ENCODE peak calls at places on chromosomes 4 and X, in ten cellular contexts. G is left ventricle myocardium inferior, H is SW480, V is cerebellar cortex, Z is NCI-H524, X is lower leg skin, W is progenitor cell of endocrine pancreas, M is NAMALWA, T is anterior cingulate cortex, Q is GM06990. I is an unnamed sample.

GRCh38 chr4:74423101-74423500 is 21.8 kb upstream of the AREG start:
- DNase-seq in G (peak), H (peak), V (no peak), Z (no peak), X (no peak), W (no peak), M (no peak), T (no peak), Q (no peak), I (no peak)

GRCh38 chr4:13821522-13821921 is 194.0 kb upstream of the BOD1L1 start:
- DNase-seq in G (no peak), H (peak), V (no peak), Z (no peak), X (no peak), W (no peak), M (no peak), T (no peak), Q (no peak), I (no peak)

GRCh38 chrX:46573896-46574336 is 351 bp downstream of the CHST7 start:
- DNase-seq in G (peak), H (peak), V (no peak), Z (peak), X (peak), W (peak), M (peak), T (no peak), Q (peak), I (no peak)

GRCh38 chrX:148457279-148457678 is 43.1 kb upstream of the AFF2 start:
- DNase-seq in G (no peak), H (no peak), V (no peak), Z (no peak), X (no peak), W (no peak), M (no peak), T (no peak), Q (no peak), I (no peak)

GRCh38 chrX:21493226-21493850 is 119.1 kb downstream of the CNKSR2 start:
- DNase-seq in G (no peak), H (no peak), V (peak), Z (no peak), X (no peak), W (no peak), M (no peak), T (no peak), Q (no peak), I (no peak)

GRCh38 chrX:153057281-153057680 is 1.0 kb downstream of the PNMA3 start:
- DNase-seq in G (no peak), H (no peak), V (no peak), Z (no peak), X (no peak), W (no peak), M (no peak), T (no peak), Q (no peak), I (no peak)

GRCh38 chr4:57064811-57065711 is 45.1 kb downstream of the IGFBP7 start:
- DNase-seq in G (peak), H (no peak), V (no peak), Z (peak), X (no peak), W (no peak), M (no peak), T (no peak), Q (no peak), I (no peak)

GRCh38 chr4:8739357-8739756 is 132.3 kb downstream of the HMX1 start:
- DNase-seq in G (no peak), H (no peak), V (no peak), Z (no peak), X (no peak), W (no peak), M (no peak), T (no peak), Q (no peak), I (no peak)

GRCh38 chrX:70087857-70088256 is 25.6 kb downstream of the OTUD6A start:
- DNase-seq in G (no peak), H (no peak), V (peak), Z (peak), X (no peak), W (no peak), M (no peak), T (no peak), Q (no peak), I (no peak)

GRCh38 chrX:136784231-136784630 is 3.5 kb upstream of the ARHGEF6 start:
- DNase-seq in G (no peak), H (no peak), V (no peak), Z (no peak), X (no peak), W (no peak), M (peak), T (no peak), Q (no peak), I (no peak)

GRCh38 chrX:135974279-135974856 is 580 bp upstream of the MMGT1 start:
- DNase-seq in G (peak), H (peak), V (peak), Z (peak), X (peak), W (peak), M (peak), T (peak), Q (peak), I (no peak)

GRCh38 chrX:150907474-150907873 is 9.0 kb upstream of the CD99L2 start:
- DNase-seq in G (peak), H (no peak), V (no peak), Z (no peak), X (no peak), W (no peak), M (no peak), T (no peak), Q (no peak), I (no peak)

GRCh38 chr4:6955261-6955911 is 45.8 kb downstream of the TBC1D14 start:
- DNase-seq in G (no peak), H (no peak), V (no peak), Z (no peak), X (peak), W (no peak), M (no peak), T (no peak), Q (no peak), I (no peak)

GRCh38 chrX:49291615-49292337 is 11.7 kb upstream of the GAGE10 start:
- DNase-seq in G (peak), H (peak), V (peak), Z (peak), X (peak), W (peak), M (peak), T (peak), Q (peak), I (peak)

GRCh38 chr4:757111-757510 is 51.5 kb downstream of the PCGF3 start:
- DNase-seq in G (no peak), H (no peak), V (no peak), Z (no peak), X (no peak), W (no peak), M (no peak), T (no peak), Q (no peak), I (no peak)

GRCh38 chrX:56947695-56948094 is 47.6 kb downstream of the SPIN3 start:
- DNase-seq in G (no peak), H (no peak), V (no peak), Z (no peak), X (no peak), W (no peak), M (no peak), T (no peak), Q (no peak), I (no peak)